ENCODE peak calls at places on chromosome 9, in four cellular contexts. R is OCI-LY7, X is dorsolateral prefrontal cortex, D is AG04450. P is an unnamed sample.
A peak's percentile ranks its signal among the peaks of the same experiment; 100 is the strongest.

GRCh38 chr9:111937781-111938426 is 41.3 kb downstream of the UGCG start:
- DNase-seq in R (no peak), X (no peak), D (no peak), P (no peak)

GRCh38 chr9:98101868-98102273 is 17.2 kb downstream of the TRIM14 start:
- DNase-seq in D (no peak), R (peak; percentile 97), X (no peak), P (no peak)

GRCh38 chr9:79809931-79810330 is 238.2 kb downstream of the TLE4 start:
- DNase-seq in X (no peak), R (no peak), D (peak; percentile 55), P (no peak)

GRCh38 chr9:129803679-129804065 is 688 bp downstream of the TOR1B start:
- DNase-seq in X (no peak), D (no peak), R (no peak), P (no peak)

GRCh38 chr9:106717686-106718085 is 145.3 kb upstream of the ZNF462 start:
- DNase-seq in X (no peak), D (peak; percentile 41), R (no peak), P (no peak)

GRCh38 chr9:90107021-90107771 is 502.4 kb downstream of the GADD45G start:
- DNase-seq in D (no peak), R (no peak), X (no peak), P (no peak)

GRCh38 chr9:99859395-99859980 is 37.8 kb downstream of the NR4A3 start:
- DNase-seq in R (no peak), X (no peak), D (no peak), P (no peak)

GRCh38 chr9:137313326-137313920 is 11.4 kb upstream of the NRARP start:
- DNase-seq in R (no peak), D (no peak), X (no peak), P (peak; percentile 62)

GRCh38 chr9:133782157-133783130 is 44.3 kb upstream of the SARDH start:
- DNase-seq in R (peak; percentile 81), X (peak; percentile 86), D (peak; percentile 45), P (no peak)

GRCh38 chr9:86517475-86517874 is 163.3 kb upstream of the TUT7 start:
- DNase-seq in R (no peak), D (no peak), X (no peak), P (no peak)
- H3K27ac ChIP-seq in R (no peak overlapping the region), D (no peak overlapping the region), X (no peak overlapping the region), P (no peak overlapping the region)

GRCh38 chr9:2157277-2158105 is 142.3 kb downstream of the SMARCA2 start:
- DNase-seq in X (peak; percentile 71), R (peak; percentile 49), D (no peak), P (no peak)

GRCh38 chr9:2159521-2160417 is 144.6 kb downstream of the SMARCA2 start:
- DNase-seq in X (no peak), D (no peak), R (peak; percentile 28), P (no peak)

GRCh38 chr9:2158729-2159128 is 143.6 kb downstream of the SMARCA2 start:
- DNase-seq in X (no peak), D (no peak), R (no peak), P (no peak)

GRCh38 chr9:2155966-2156365 is 140.8 kb downstream of the SMARCA2 start:
- DNase-seq in D (no peak), R (no peak), X (no peak), P (no peak)

GRCh38 chr9:2158111-2158610 is 143.0 kb downstream of the SMARCA2 start:
- DNase-seq in R (peak; percentile 89), X (peak; percentile 39), D (no peak), P (no peak)
- TF ChIP-seq CTCF in R (peak; percentile 20), X (no peak), D (peak; percentile 22), P (no peak)

DNA sequence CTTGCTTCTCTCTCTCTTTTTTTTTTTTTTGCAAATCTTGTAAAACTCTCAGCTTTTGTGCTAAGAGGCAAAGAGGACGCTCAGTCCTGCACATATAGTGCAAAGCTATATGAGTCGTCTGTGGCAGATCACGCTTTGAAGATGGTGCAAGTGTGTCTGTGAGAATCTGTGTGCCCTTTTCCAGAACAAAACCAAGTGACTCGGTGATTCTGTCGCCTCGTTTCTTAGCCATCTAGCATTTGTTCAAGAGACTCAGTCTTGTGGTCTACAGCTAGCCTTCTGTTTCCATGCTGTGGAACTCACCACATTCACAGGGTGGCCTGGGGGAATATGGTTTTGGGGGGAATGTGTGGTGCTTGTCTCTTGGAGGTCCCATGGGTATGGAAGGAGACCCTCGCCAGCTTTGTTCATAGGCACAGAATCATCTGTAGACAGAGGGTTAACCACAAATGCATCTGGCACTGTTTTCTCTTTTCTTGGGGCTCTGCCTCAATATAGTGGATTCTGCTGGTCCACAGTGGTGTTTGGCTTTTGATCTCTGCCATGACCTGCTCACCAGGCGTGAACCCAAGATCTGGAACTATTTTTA is 82.1 kb downstream of the C9orf152 start:
- DNase-seq in X (no peak), R (peak; percentile 73), D (no peak), P (peak; percentile 70)
- H3K4me3 ChIP-seq in X (no peak overlapping the region), R (peak overlapping the region; percentile 57), D (peak overlapping the region; percentile 50), P (peak overlapping the region; percentile 65)

DNA sequence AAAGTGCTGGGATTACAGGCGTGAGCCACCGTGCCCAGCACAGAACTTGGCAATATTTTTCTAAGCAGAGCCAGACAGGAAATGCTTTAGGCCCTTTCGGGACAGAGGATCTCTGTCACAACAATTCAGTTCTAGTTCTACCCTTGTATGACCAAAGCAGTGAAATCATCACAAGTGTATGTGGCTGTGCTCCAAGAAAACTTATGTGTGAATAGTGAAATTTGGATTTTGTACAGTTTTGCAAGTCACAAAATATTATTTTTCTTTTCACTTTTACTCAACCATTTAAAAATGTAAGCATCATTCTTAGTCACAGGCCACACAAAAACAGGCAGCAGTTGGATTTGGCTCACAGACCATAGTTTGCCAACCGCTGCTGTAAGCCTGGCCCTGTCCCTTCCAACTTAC is 20.4 kb upstream of the PRUNE2 start:
- DNase-seq in X (no peak), D (peak; percentile 4), R (no peak), P (no peak)
- H3K27ac ChIP-seq in X (no peak overlapping the region), D (no peak overlapping the region), R (no peak overlapping the region), P (peak overlapping the region; percentile 73)

GRCh38 chr9:123957731-123958130 is 27.8 kb upstream of the DENND1A start:
- DNase-seq in R (no peak), X (no peak), D (no peak), P (no peak)

GRCh38 chr9:123955637-123956036 is 25.7 kb upstream of the DENND1A start:
- DNase-seq in D (no peak), X (no peak), R (no peak), P (no peak)

GRCh38 chr9:123954921-123955320 is 25.0 kb upstream of the DENND1A start:
- DNase-seq in D (no peak), X (no peak), R (no peak), P (no peak)

GRCh38 chr9:123959787-123960186 is 29.9 kb upstream of the DENND1A start:
- DNase-seq in X (no peak), D (no peak), R (no peak), P (no peak)

GRCh38 chr9:123957168-123957721 is 27.3 kb upstream of the DENND1A start:
- DNase-seq in D (no peak), X (no peak), R (no peak), P (no peak)
- TF ChIP-seq CTCF in D (no peak), X (no peak), R (no peak), P (no peak)

GRCh38 chr9:130985029-130985428 is 23.9 kb upstream of the LAMC3 start:
- DNase-seq in R (no peak), D (no peak), X (no peak), P (no peak)
- H3K4me3 ChIP-seq in R (no peak overlapping the region), D (no peak overlapping the region), X (no peak overlapping the region), P (no peak overlapping the region)

GRCh38 chr9:128097156-128098016 is 29.4 kb downstream of the SLC25A25 start:
- DNase-seq in D (no peak), X (no peak), R (no peak), P (peak; percentile 76)

GRCh38 chr9:128094166-128094949 is 26.3 kb downstream of the SLC25A25 start:
- DNase-seq in R (peak; percentile 58), X (peak; percentile 95), D (peak; percentile 89), P (peak; percentile 97)

GRCh38 chr9:128093016-128093415 is 25.0 kb downstream of the SLC25A25 start:
- DNase-seq in X (no peak), D (no peak), R (no peak), P (no peak)

GRCh38 chr9:128096614-128097013 is 28.6 kb downstream of the SLC25A25 start:
- DNase-seq in D (no peak), X (no peak), R (no peak), P (no peak)

GRCh38 chr9:128094950-128095544 is 27.0 kb downstream of the SLC25A25 start:
- DNase-seq in D (no peak), R (no peak), X (no peak), P (peak; percentile 73)
- H3K27ac ChIP-seq in D (peak overlapping the region; percentile 84), R (no peak overlapping the region), X (peak overlapping the region; percentile 76), P (peak overlapping the region; percentile 85)

GRCh38 chr9:105360344-105360743 is 87.5 kb upstream of the FSD1L start:
- DNase-seq in D (no peak), X (no peak), R (peak; percentile 17), P (no peak)
- TF ChIP-seq CTCF in D (no peak), X (no peak), R (peak; percentile 59), P (no peak)

GRCh38 chr9:88075966-88076285 is 62.3 kb downstream of the SPATA31C2 start:
- DNase-seq in R (no peak), X (no peak), D (no peak), P (no peak)

GRCh38 chr9:88072831-88073365 is 65.4 kb downstream of the SPATA31C2 start:
- DNase-seq in D (no peak), R (no peak), X (no peak), P (no peak)

GRCh38 chr9:88074931-88075330 is 63.3 kb downstream of the SPATA31C2 start:
- DNase-seq in R (no peak), D (no peak), X (no peak), P (no peak)

GRCh38 chr9:88076286-88077070 is 61.8 kb downstream of the SPATA31C2 start:
- DNase-seq in D (peak; percentile 16), R (no peak), X (peak; percentile 67), P (no peak)

GRCh38 chr9:88077071-88077617 is 61.1 kb downstream of the SPATA31C2 start:
- DNase-seq in D (no peak), X (no peak), R (no peak), P (no peak)
- H3K4me3 ChIP-seq in D (peak overlapping the region; percentile 74), X (peak overlapping the region; percentile 60), R (no peak overlapping the region), P (peak overlapping the region; percentile 76)